ENCODE peak calls at places on chromosomes 6 and 20, in four cellular contexts. I, C, X and D are unnamed samples.
A peak's percentile ranks its signal among the peaks of the same experiment; 100 is the strongest.

GRCh38 chr20:32970115-32970972 is 33.9 kb downstream of the SUN5 start:
- DNase-seq in I (no peak), C (no peak), X (no peak), D (no peak)

GRCh38 chr6:3916211-3916610 is 67.0 kb downstream of the FAM50B start:
- DNase-seq in I (no peak), C (no peak), X (no peak), D (no peak)

GRCh38 chr20:41178904-41179432 is 41.6 kb downstream of the PLCG1 start:
- DNase-seq in I (no peak), C (no peak), X (no peak), D (peak; percentile 14)

GRCh38 chr20:22862645-22863230 is 172.4 kb upstream of the SSTR4 start:
- DNase-seq in I (no peak), C (no peak), X (no peak), D (no peak)

GRCh38 chr20:34988176-34988540 is 32.5 kb downstream of the MYH7B start:
- DNase-seq in I (no peak), C (no peak), X (no peak), D (no peak)

GRCh38 chr6:40343887-40344565 is 243.1 kb downstream of the LRFN2 start:
- DNase-seq in I (no peak), C (no peak), X (no peak), D (peak; percentile 56)

GRCh38 chr6:105805581-105806023 is 280.5 kb upstream of the PRDM1 start:
- DNase-seq in I (no peak), C (no peak), X (no peak), D (no peak)

GRCh38 chr6:43917878-43918382 is 147.9 kb downstream of the VEGFA start:
- DNase-seq in I (no peak), C (no peak), X (no peak), D (no peak)

GRCh38 chr6:40722081-40722480 is 134.9 kb upstream of the LRFN2 start:
- DNase-seq in I (no peak), C (no peak), X (no peak), D (no peak)

GRCh38 chr6:56335733-56336132 is 88.4 kb upstream of the COL21A1 start:
- DNase-seq in I (no peak), C (no peak), X (no peak), D (no peak)

GRCh38 chr20:43017241-43018030 is 172.3 kb downstream of the PTPRT start:
- DNase-seq in I (no peak), C (no peak), X (no peak), D (no peak)

GRCh38 chr20:25020345-25020744 is 27.8 kb upstream of the APMAP start:
- DNase-seq in I (peak; percentile 5), C (no peak), X (no peak), D (peak; percentile 60)

GRCh38 chr20:460707-461106 is 1.6 kb downstream of the TBC1D20 start:
- DNase-seq in I (no peak), C (no peak), X (no peak), D (peak; percentile 87)

GRCh38 chr20:1225729-1226313 is at the start of gene RAD21L1:
- DNase-seq in I (peak; percentile 87), C (peak; percentile 92), X (peak; percentile 82), D (peak; percentile 94)

GRCh38 chr6:122307577-122307976 is 91.9 kb upstream of the HSF2 start:
- DNase-seq in I (no peak), C (no peak), X (no peak), D (no peak)

GRCh38 chr20:1707588-1708449 is 50.2 kb upstream of the SIRPG start:
- DNase-seq in I (no peak), C (no peak), X (no peak), D (no peak)

GRCh38 chr20:46022411-46023147 is 6.4 kb upstream of the SLC12A5 start:
- DNase-seq in I (peak; percentile 67), C (peak; percentile 82), X (peak; percentile 75), D (no peak)

GRCh38 chr6:43737272-43738081 is 32.5 kb upstream of the VEGFA start:
- DNase-seq in I (no peak), C (no peak), X (no peak), D (no peak)

GRCh38 chr6:138289739-138290138 is 71.4 kb upstream of the PBOV1 start:
- DNase-seq in I (no peak), C (peak; percentile 25), X (no peak), D (no peak)

GRCh38 chr6:119200774-119201173 is 122.3 kb upstream of the FAM184A start:
- DNase-seq in I (no peak), C (no peak), X (no peak), D (no peak)

GRCh38 chr6:75268121-75268987 is 16.2 kb downstream of the TMEM30A start:
- DNase-seq in I (no peak), C (no peak), X (no peak), D (no peak)

GRCh38 chr20:44941292-44941691 is 18.9 kb downstream of the TOMM34 start:
- DNase-seq in I (no peak), C (no peak), X (no peak), D (no peak)

GRCh38 chr6:135830452-135830851 is 21.0 kb upstream of the PDE7B start:
- DNase-seq in I (no peak), C (no peak), X (no peak), D (no peak)

GRCh38 chr6:21115111-21115510 is 478.4 kb upstream of the SOX4 start:
- DNase-seq in I (no peak), C (no peak), X (no peak), D (no peak)

GRCh38 chr6:19180348-19181073 is 656.7 kb upstream of the ID4 start:
- DNase-seq in I (peak; percentile 34), C (no peak), X (no peak), D (peak; percentile 93)

GRCh38 chr6:10809098-10809497 is 29.2 kb downstream of the MAK start:
- DNase-seq in I (no peak), C (no peak), X (no peak), D (no peak)

GRCh38 chr6:17600527-17601388 is 656 bp downstream of the FAM8A1 start:
- DNase-seq in I (peak; percentile 55), C (peak; percentile 65), X (peak; percentile 37), D (peak; percentile 92)

GRCh38 chr6:52718535-52718934 is 44.7 kb downstream of the GSTA2 start:
- DNase-seq in I (no peak), C (no peak), X (no peak), D (no peak)

GRCh38 chr20:60255426-60255825 is 297.2 kb downstream of the CDH26 start:
- DNase-seq in I (no peak), C (no peak), X (no peak), D (no peak)

GRCh38 chr6:43648248-43648647 is 3.4 kb downstream of the RSPH9 start:
- DNase-seq in I (no peak), C (no peak), X (no peak), D (no peak)

GRCh38 chr6:158174514-158174913 is 6.4 kb downstream of the GTF2H5 start:
- DNase-seq in I (no peak), C (no peak), X (no peak), D (peak; percentile 27)

GRCh38 chr6:90364846-90365401 is 68.3 kb upstream of the BACH2 start:
- DNase-seq in I (no peak), C (no peak), X (no peak), D (no peak)

GRCh38 chr6:83474309-83474708 is 38.0 kb upstream of the PRSS35 start:
- DNase-seq in I (no peak), C (no peak), X (no peak), D (no peak)

GRCh38 chr20:52494244-52494643 is 302.7 kb upstream of the ZFP64 start:
- DNase-seq in I (no peak), C (no peak), X (peak; percentile 34), D (no peak)

GRCh38 chr20:19838495-19838894 is 80.4 kb downstream of the RIN2 start:
- DNase-seq in I (no peak), C (no peak), X (no peak), D (no peak)

GRCh38 chr6:33160728-33161323 is 31.4 kb downstream of the COL11A2 start:
- DNase-seq in I (peak; percentile 74), C (no peak), X (no peak), D (peak; percentile 38)

GRCh38 chr20:61480158-61480825 is 228.2 kb downstream of the CDH4 start:
- DNase-seq in I (no peak), C (no peak), X (no peak), D (peak; percentile 71)
- TF ChIP-seq CTCF in I (no peak), C (no peak), X (no peak), D (no peak)

GRCh38 chr6:984031-984430 is 291.1 kb upstream of the EXOC2 start:
- DNase-seq in I (no peak), C (no peak), X (no peak), D (no peak)
- TF ChIP-seq CTCF in I (no peak), C (no peak), X (no peak), D (no peak)

GRCh38 chr20:48190757-48191156 is 405.5 kb upstream of the SULF2 start:
- DNase-seq in I (no peak), C (no peak), X (no peak), D (no peak)

GRCh38 chr20:48191200-48191599 is 405.9 kb upstream of the SULF2 start:
- DNase-seq in I (no peak), C (no peak), X (no peak), D (no peak)

GRCh38 chr20:48187891-48188290 is 402.6 kb upstream of the SULF2 start:
- DNase-seq in I (no peak), C (no peak), X (no peak), D (no peak)

GRCh38 chr20:48186915-48187314 is 401.6 kb upstream of the SULF2 start:
- DNase-seq in I (no peak), C (no peak), X (no peak), D (no peak)

GRCh38 chr20:48189177-48189576 is 403.9 kb upstream of the SULF2 start:
- DNase-seq in I (no peak), C (no peak), X (no peak), D (no peak)
- TF ChIP-seq CTCF in I (no peak), C (no peak), X (no peak), D (no peak)

DNA sequence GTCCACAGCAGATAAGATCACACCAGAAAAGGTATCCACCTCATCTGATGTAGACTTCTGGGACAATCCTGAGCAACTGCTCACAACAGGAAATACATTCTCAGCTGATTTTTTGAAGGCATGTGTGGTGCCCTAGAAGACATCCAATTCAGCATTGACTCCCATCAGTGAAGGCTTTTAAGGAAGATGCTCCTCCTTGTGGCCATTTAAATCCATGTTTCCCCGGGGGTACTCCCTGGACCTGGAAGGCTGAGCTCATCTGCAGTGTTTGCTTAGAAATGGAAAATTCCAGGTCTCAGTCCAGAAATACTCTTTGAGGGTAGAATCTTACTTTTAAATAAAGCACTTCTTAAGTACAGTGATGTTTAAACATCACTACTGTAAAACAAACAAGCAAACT is 195.5 kb upstream of the PDE10A start:
- DNase-seq in I (no peak), C (no peak), X (no peak), D (no peak)
- TF ChIP-seq CTCF in I (no peak), C (peak; percentile 44), X (no peak), D (no peak)

GRCh38 chr6:23202207-23202606 is 632.8 kb downstream of the HDGFL1 start:
- DNase-seq in I (no peak), C (no peak), X (no peak), D (no peak)
- TF ChIP-seq CTCF in I (no peak), C (no peak), X (no peak), D (no peak)

GRCh38 chr20:56800088-56800487 is 171.0 kb downstream of the TFAP2C start:
- DNase-seq in I (no peak), C (no peak), X (no peak), D (no peak)
- TF ChIP-seq CTCF in I (no peak), C (no peak), X (no peak), D (no peak)

GRCh38 chr20:62371588-62372041 is 4.5 kb upstream of the LAMA5 start:
- DNase-seq in I (no peak), C (no peak), X (no peak), D (no peak)
- TF ChIP-seq CTCF in I (no peak), C (no peak), X (no peak), D (no peak)